ENCODE peak calls at places on chromosomes 7 and 10, in four cellular contexts. One of them, this sample, is unnamed.

GRCh38 chr7:41699532-41699931 is 3.4 kb downstream of the INHBA start:
- DNase-seq in foreskin keratinocyte: peak
- DNase-seq in T-helper 1 cell: no peak
- DNase-seq in stimulated activated naive B cell treated with anti-CD40 and anti-IgM and Interleukin-4, amounts not matched to agents 10 μg/mL and 1 μg/mL and 100 μg/mL, for 72 hours: no peak
- DNase-seq in this sample: no peak

GRCh38 chr10:43123361-43124093 is 14.7 kb upstream of the CSGALNACT2 start:
- DNase-seq in foreskin keratinocyte: no peak
- DNase-seq in T-helper 1 cell: no peak
- DNase-seq in stimulated activated naive B cell treated with anti-CD40 and anti-IgM and Interleukin-4, amounts not matched to agents 10 μg/mL and 1 μg/mL and 100 μg/mL, for 72 hours: no peak
- DNase-seq in this sample: no peak

GRCh38 chr7:5528815-5529442 is 105.3 kb upstream of the TNRC18 start:
- DNase-seq in foreskin keratinocyte: no peak
- DNase-seq in T-helper 1 cell: no peak
- DNase-seq in stimulated activated naive B cell treated with anti-CD40 and anti-IgM and Interleukin-4, amounts not matched to agents 10 μg/mL and 1 μg/mL and 100 μg/mL, for 72 hours: no peak
- DNase-seq in this sample: peak

GRCh38 chr7:30974605-30975256 is 11.0 kb downstream of the GHRHR start:
- DNase-seq in foreskin keratinocyte: no peak
- DNase-seq in T-helper 1 cell: no peak
- DNase-seq in stimulated activated naive B cell treated with anti-CD40 and anti-IgM and Interleukin-4, amounts not matched to agents 10 μg/mL and 1 μg/mL and 100 μg/mL, for 72 hours: peak
- DNase-seq in this sample: peak

GRCh38 chr7:90749774-90750173 is 153.7 kb downstream of the CDK14 start:
- DNase-seq in foreskin keratinocyte: no peak
- DNase-seq in T-helper 1 cell: no peak
- DNase-seq in stimulated activated naive B cell treated with anti-CD40 and anti-IgM and Interleukin-4, amounts not matched to agents 10 μg/mL and 1 μg/mL and 100 μg/mL, for 72 hours: no peak
- DNase-seq in this sample: no peak

GRCh38 chr10:31867646-31868045 is 61.0 kb downstream of the ARHGAP12 start:
- DNase-seq in foreskin keratinocyte: no peak
- DNase-seq in T-helper 1 cell: no peak
- DNase-seq in stimulated activated naive B cell treated with anti-CD40 and anti-IgM and Interleukin-4, amounts not matched to agents 10 μg/mL and 1 μg/mL and 100 μg/mL, for 72 hours: no peak
- DNase-seq in this sample: no peak

GRCh38 chr10:87750001-87750651 is 67.9 kb downstream of the ATAD1 start:
- DNase-seq in foreskin keratinocyte: peak
- DNase-seq in T-helper 1 cell: no peak
- DNase-seq in stimulated activated naive B cell treated with anti-CD40 and anti-IgM and Interleukin-4, amounts not matched to agents 10 μg/mL and 1 μg/mL and 100 μg/mL, for 72 hours: no peak
- DNase-seq in this sample: peak

GRCh38 chr7:120274899-120275298 is 1.9 kb downstream of the KCND2 start:
- DNase-seq in foreskin keratinocyte: no peak
- DNase-seq in T-helper 1 cell: no peak
- DNase-seq in stimulated activated naive B cell treated with anti-CD40 and anti-IgM and Interleukin-4, amounts not matched to agents 10 μg/mL and 1 μg/mL and 100 μg/mL, for 72 hours: no peak
- DNase-seq in this sample: no peak

GRCh38 chr7:93906267-93906666 is at the start of gene GNGT1:
- DNase-seq in foreskin keratinocyte: no peak
- DNase-seq in T-helper 1 cell: no peak
- DNase-seq in stimulated activated naive B cell treated with anti-CD40 and anti-IgM and Interleukin-4, amounts not matched to agents 10 μg/mL and 1 μg/mL and 100 μg/mL, for 72 hours: no peak
- DNase-seq in this sample: no peak

GRCh38 chr10:78539247-78539766 is 505.6 kb downstream of the RPS24 start:
- DNase-seq in foreskin keratinocyte: no peak
- DNase-seq in T-helper 1 cell: no peak
- DNase-seq in stimulated activated naive B cell treated with anti-CD40 and anti-IgM and Interleukin-4, amounts not matched to agents 10 μg/mL and 1 μg/mL and 100 μg/mL, for 72 hours: no peak
- DNase-seq in this sample: no peak

GRCh38 chr7:39405591-39405990 is 160.6 kb upstream of the YAE1 start:
- DNase-seq in foreskin keratinocyte: no peak
- DNase-seq in T-helper 1 cell: no peak
- DNase-seq in stimulated activated naive B cell treated with anti-CD40 and anti-IgM and Interleukin-4, amounts not matched to agents 10 μg/mL and 1 μg/mL and 100 μg/mL, for 72 hours: no peak
- DNase-seq in this sample: no peak

GRCh38 chr7:129569811-129570215 is 41.7 kb upstream of the NRF1 start:
- DNase-seq in foreskin keratinocyte: peak
- DNase-seq in T-helper 1 cell: no peak
- DNase-seq in stimulated activated naive B cell treated with anti-CD40 and anti-IgM and Interleukin-4, amounts not matched to agents 10 μg/mL and 1 μg/mL and 100 μg/mL, for 72 hours: no peak
- DNase-seq in this sample: peak

GRCh38 chr7:36600869-36601530 is 123.3 kb downstream of the AOAH start:
- DNase-seq in foreskin keratinocyte: peak
- DNase-seq in T-helper 1 cell: no peak
- DNase-seq in stimulated activated naive B cell treated with anti-CD40 and anti-IgM and Interleukin-4, amounts not matched to agents 10 μg/mL and 1 μg/mL and 100 μg/mL, for 72 hours: no peak
- DNase-seq in this sample: peak